ENCODE peak calls at places on chromosomes 16 and 17, in ten cellular contexts. V is activated CD4-positive, alpha-beta T cell treated with anti-CD3 and anti-CD28 coated beads, Interleukin-2, amount 50 U/mL, for 4 hours; F is hypothalamus; O is fibroblast of the aortic adventitia; Q is AML-193; E is activated naive CD8-positive, alpha-beta T cell treated with anti-CD3 and anti-CD28 coated beads for 36 hours; B is fibroblast of lung; C is NCI-H1092 treated with DMSO at 0.1 percent for 48 hours; S is foreskin fibroblast; H is M059J. D is an unnamed sample.
A peak's percentile ranks its signal among the peaks of the same experiment; 100 is the strongest.

GRCh38 chr17:36182176-36183000 is 6.0 kb upstream of the TBC1D3B start:
- DNase-seq in O (no peak), E (no peak), Q (no peak), S (no peak), C (no peak), V (no peak), B (peak; percentile 16), H (no peak), F (no peak), D (no peak)

GRCh38 chr16:58970775-58971174 is 236.7 kb upstream of the GOT2 start:
- DNase-seq in B (peak; percentile 4), Q (no peak), O (no peak), H (peak; percentile 63), E (no peak), S (peak; percentile 2), V (no peak), C (no peak), F (no peak), D (no peak)

GRCh38 chr17:30905742-30906100 is 317 bp downstream of the TEFM start:
- DNase-seq in C (no peak), O (no peak), F (no peak), Q (no peak), B (no peak), E (peak; percentile 27), V (no peak), S (no peak), H (no peak), D (no peak)

GRCh38 chr17:50181155-50181554 is 15.3 kb downstream of the SGCA start:
- DNase-seq in O (no peak), F (no peak), H (no peak), B (no peak), Q (no peak), V (no peak), C (no peak), E (no peak), S (no peak), D (no peak)

GRCh38 chr17:14204546-14204945 is 32.1 kb downstream of the CDRT15 start:
- DNase-seq in V (no peak), H (no peak), E (no peak), O (no peak), C (no peak), S (no peak), B (no peak), F (no peak), Q (no peak), D (no peak)

GRCh38 chr17:59001158-59001814 is 105.4 kb downstream of the TRIM37 start:
- DNase-seq in O (peak; percentile 35), C (no peak), E (peak; percentile 76), V (peak; percentile 59), Q (peak; percentile 43), S (peak; percentile 11), H (peak; percentile 83), F (no peak), B (peak; percentile 87), D (no peak)

GRCh38 chr16:1696863-1697262 is 9.1 kb upstream of the MAPK8IP3 start:
- DNase-seq in V (no peak), H (peak; percentile 76), S (no peak), Q (no peak), F (no peak), E (no peak), B (no peak), O (no peak), C (no peak), D (no peak)

GRCh38 chr17:18219016-18219415 is 6.4 kb upstream of the LLGL1 start:
- DNase-seq in O (peak; percentile 71), Q (no peak), F (no peak), V (no peak), C (no peak), S (peak; percentile 50), B (peak; percentile 68), H (peak; percentile 58), E (no peak), D (no peak)

GRCh38 chr17:7137182-7137943 is 22.7 kb upstream of the ASGR2 start:
- DNase-seq in B (no peak), S (no peak), F (no peak), V (no peak), E (no peak), H (peak; percentile 21), O (no peak), C (no peak), Q (no peak), D (no peak)

GRCh38 chr16:8773537-8773936 is 23.9 kb downstream of the TMEM186 start:
- DNase-seq in H (no peak), V (no peak), Q (no peak), C (no peak), B (no peak), O (no peak), F (no peak), S (no peak), E (no peak), D (no peak)

GRCh38 chr16:65510850-65511249 is 389.0 kb upstream of the CDH11 start:
- DNase-seq in V (no peak), B (peak; percentile 94), H (peak; percentile 88), O (no peak), S (no peak), Q (no peak), C (no peak), F (no peak), E (no peak), D (no peak)

GRCh38 chr16:19377864-19378263 is 39.8 kb upstream of the TMC5 start:
- DNase-seq in V (no peak), E (no peak), C (no peak), H (no peak), S (no peak), F (no peak), Q (no peak), B (no peak), O (peak; percentile 4), D (no peak)

GRCh38 chr16:16871196-16871595 is 492.3 kb downstream of the NPIPA7 start:
- DNase-seq in S (no peak), V (no peak), C (no peak), F (no peak), E (no peak), Q (no peak), H (no peak), O (no peak), B (no peak), D (no peak)

GRCh38 chr16:51524555-51525373 is 373.7 kb upstream of the SALL1 start:
- DNase-seq in S (peak; percentile 59), B (peak; percentile 80), O (peak; percentile 59), F (no peak), C (no peak), E (no peak), H (peak; percentile 91), V (no peak), Q (no peak), D (no peak)

GRCh38 chr17:19569785-19570496 is 36.3 kb downstream of the SLC47A1 start:
- DNase-seq in E (no peak), C (no peak), B (no peak), V (no peak), H (peak; percentile 30), O (no peak), Q (no peak), F (no peak), S (no peak), D (no peak)

GRCh38 chr17:28367641-28368305 is 2.3 kb downstream of the VTN start:
- DNase-seq in E (no peak), B (no peak), C (no peak), H (no peak), O (no peak), V (no peak), F (no peak), S (no peak), Q (no peak), D (no peak)

GRCh38 chr17:31743767-31744166 is 115.3 kb downstream of the COPRS start:
- DNase-seq in C (no peak), H (peak; percentile 65), O (peak; percentile 70), S (no peak), F (no peak), Q (no peak), B (peak; percentile 62), E (no peak), V (no peak), D (no peak)

GRCh38 chr16:74749291-74750055 is 25.1 kb downstream of the FA2H start:
- DNase-seq in E (no peak), F (no peak), O (no peak), B (no peak), S (no peak), C (no peak), V (no peak), H (peak; percentile 34), Q (no peak), D (no peak)

GRCh38 chr17:15351925-15352324 is 10.5 kb upstream of the TEKT3 start:
- DNase-seq in O (peak; percentile 92), S (peak; percentile 76), B (peak; percentile 72), V (no peak), Q (no peak), F (no peak), C (no peak), H (peak; percentile 57), E (no peak), D (no peak)